ENCODE peak calls at places on chromosomes 7 and 10, in seven cellular contexts. One of them, this sample, is unnamed.

GRCh38 chr10:71125749-71126107 is 86.6 kb upstream of the UNC5B start:
- DNase-seq in sigmoid colon: no peak
- DNase-seq in stomach: no peak
- DNase-seq in ovary: no peak
- DNase-seq in transverse colon: no peak
- DNase-seq in GM12878: no peak
- DNase-seq in A549: no peak
- DNase-seq in this sample: no peak

GRCh38 chr7:20783716-20784310 is 2.9 kb downstream of the SP8 start:
- DNase-seq in sigmoid colon: no peak
- DNase-seq in stomach: no peak
- DNase-seq in ovary: no peak
- DNase-seq in transverse colon: no peak
- DNase-seq in GM12878: no peak
- DNase-seq in A549: no peak
- DNase-seq in this sample: peak; percentile 26

GRCh38 chr10:436013-436697 is 253.3 kb downstream of the DIP2C start:
- DNase-seq in sigmoid colon: no peak
- DNase-seq in stomach: no peak
- DNase-seq in ovary: no peak
- DNase-seq in transverse colon: no peak
- DNase-seq in GM12878: no peak
- DNase-seq in A549: no peak
- DNase-seq in this sample: no peak

GRCh38 chr7:65955718-65956117 is 26.3 kb downstream of the GUSB start:
- DNase-seq in sigmoid colon: no peak
- DNase-seq in stomach: no peak
- DNase-seq in ovary: no peak
- DNase-seq in transverse colon: no peak
- DNase-seq in GM12878: no peak
- DNase-seq in A549: no peak
- DNase-seq in this sample: no peak

GRCh38 chr10:81959016-81959415 is 84.0 kb downstream of the NRG3 start:
- DNase-seq in sigmoid colon: no peak
- DNase-seq in stomach: no peak
- DNase-seq in ovary: no peak
- DNase-seq in transverse colon: no peak
- DNase-seq in GM12878: no peak
- DNase-seq in A549: no peak
- DNase-seq in this sample: no peak

GRCh38 chr10:47146571-47146970 is 153.4 kb upstream of the GDF10 start:
- DNase-seq in sigmoid colon: no peak
- DNase-seq in stomach: no peak
- DNase-seq in ovary: no peak
- DNase-seq in transverse colon: no peak
- DNase-seq in GM12878: no peak
- DNase-seq in A549: no peak
- DNase-seq in this sample: no peak

GRCh38 chr7:76425156-76425555 is 406 bp downstream of the ZP3 start:
- DNase-seq in sigmoid colon: no peak
- DNase-seq in stomach: no peak
- DNase-seq in ovary: no peak
- DNase-seq in transverse colon: no peak
- DNase-seq in GM12878: no peak
- DNase-seq in A549: no peak
- DNase-seq in this sample: peak; percentile 16

GRCh38 chr10:111522141-111522540 is 445.3 kb downstream of the ADRA2A start:
- DNase-seq in sigmoid colon: no peak
- DNase-seq in stomach: no peak
- DNase-seq in ovary: no peak
- DNase-seq in transverse colon: no peak
- DNase-seq in GM12878: no peak
- DNase-seq in A549: no peak
- DNase-seq in this sample: no peak

GRCh38 chr10:79059859-79060379 is 8.8 kb upstream of the ZMIZ1 start:
- DNase-seq in sigmoid colon: peak; percentile 71
- DNase-seq in stomach: peak; percentile 88
- DNase-seq in ovary: no peak
- DNase-seq in transverse colon: peak; percentile 23
- DNase-seq in GM12878: no peak
- DNase-seq in A549: no peak
- DNase-seq in this sample: peak; percentile 23

GRCh38 chr7:42494199-42494710 is 257.2 kb upstream of the GLI3 start:
- DNase-seq in sigmoid colon: no peak
- DNase-seq in stomach: no peak
- DNase-seq in ovary: no peak
- DNase-seq in transverse colon: no peak
- DNase-seq in GM12878: no peak
- DNase-seq in A549: no peak
- DNase-seq in this sample: no peak

GRCh38 chr7:17041324-17041723 is 159.5 kb upstream of the AGR3 start:
- DNase-seq in sigmoid colon: no peak
- DNase-seq in stomach: no peak
- DNase-seq in ovary: no peak
- DNase-seq in transverse colon: no peak
- DNase-seq in GM12878: no peak
- DNase-seq in A549: no peak
- DNase-seq in this sample: no peak

GRCh38 chr10:130660266-130660665 is 524.1 kb downstream of the GLRX3 start:
- DNase-seq in sigmoid colon: no peak
- DNase-seq in stomach: no peak
- DNase-seq in ovary: no peak
- DNase-seq in transverse colon: no peak
- DNase-seq in GM12878: no peak
- DNase-seq in A549: no peak
- DNase-seq in this sample: no peak

GRCh38 chr10:52063159-52063558 is 250.9 kb upstream of the DKK1 start:
- DNase-seq in sigmoid colon: no peak
- DNase-seq in stomach: no peak
- DNase-seq in ovary: no peak
- DNase-seq in transverse colon: no peak
- DNase-seq in GM12878: no peak
- DNase-seq in A549: no peak
- DNase-seq in this sample: no peak

GRCh38 chr10:101258179-101258885 is 29.1 kb upstream of the LBX1 start:
- DNase-seq in sigmoid colon: no peak
- DNase-seq in stomach: no peak
- DNase-seq in ovary: no peak
- DNase-seq in transverse colon: no peak
- DNase-seq in GM12878: no peak
- DNase-seq in A549: no peak
- DNase-seq in this sample: no peak

GRCh38 chr10:58206251-58206650 is 61.4 kb downstream of the IPMK start:
- DNase-seq in sigmoid colon: no peak
- DNase-seq in stomach: no peak
- DNase-seq in ovary: no peak
- DNase-seq in transverse colon: no peak
- DNase-seq in GM12878: no peak
- DNase-seq in A549: no peak
- DNase-seq in this sample: no peak

GRCh38 chr10:33116293-33116697 is 158.3 kb upstream of the ITGB1 start:
- DNase-seq in sigmoid colon: no peak
- DNase-seq in stomach: no peak
- DNase-seq in ovary: peak; percentile 47
- DNase-seq in transverse colon: no peak
- DNase-seq in GM12878: no peak
- DNase-seq in A549: no peak
- DNase-seq in this sample: no peak

GRCh38 chr10:35910234-35910633 is 268.1 kb upstream of the FZD8 start:
- DNase-seq in sigmoid colon: no peak
- DNase-seq in stomach: no peak
- DNase-seq in ovary: no peak
- DNase-seq in transverse colon: no peak
- DNase-seq in GM12878: no peak
- DNase-seq in A549: no peak
- DNase-seq in this sample: no peak

GRCh38 chr7:73995821-73996511 is 32.0 kb upstream of the ELN start:
- DNase-seq in sigmoid colon: no peak
- DNase-seq in stomach: no peak
- DNase-seq in ovary: no peak
- DNase-seq in transverse colon: no peak
- DNase-seq in GM12878: no peak
- DNase-seq in A549: no peak
- DNase-seq in this sample: no peak

GRCh38 chr10:59499460-59499859 is 137.1 kb upstream of the FAM13C start:
- DNase-seq in sigmoid colon: no peak
- DNase-seq in stomach: no peak
- DNase-seq in ovary: no peak
- DNase-seq in transverse colon: no peak
- DNase-seq in GM12878: no peak
- DNase-seq in A549: no peak
- DNase-seq in this sample: no peak

GRCh38 chr7:117623606-117624005 is 143.8 kb downstream of the CFTR start:
- DNase-seq in sigmoid colon: no peak
- DNase-seq in stomach: no peak
- DNase-seq in ovary: no peak
- DNase-seq in transverse colon: no peak
- DNase-seq in GM12878: no peak
- DNase-seq in A549: no peak
- DNase-seq in this sample: no peak

GRCh38 chr7:18405731-18406130 is 89.8 kb upstream of the HDAC9 start:
- DNase-seq in sigmoid colon: no peak
- DNase-seq in stomach: no peak
- DNase-seq in ovary: no peak
- DNase-seq in transverse colon: no peak
- DNase-seq in GM12878: no peak
- DNase-seq in A549: no peak
- DNase-seq in this sample: no peak

DNA sequence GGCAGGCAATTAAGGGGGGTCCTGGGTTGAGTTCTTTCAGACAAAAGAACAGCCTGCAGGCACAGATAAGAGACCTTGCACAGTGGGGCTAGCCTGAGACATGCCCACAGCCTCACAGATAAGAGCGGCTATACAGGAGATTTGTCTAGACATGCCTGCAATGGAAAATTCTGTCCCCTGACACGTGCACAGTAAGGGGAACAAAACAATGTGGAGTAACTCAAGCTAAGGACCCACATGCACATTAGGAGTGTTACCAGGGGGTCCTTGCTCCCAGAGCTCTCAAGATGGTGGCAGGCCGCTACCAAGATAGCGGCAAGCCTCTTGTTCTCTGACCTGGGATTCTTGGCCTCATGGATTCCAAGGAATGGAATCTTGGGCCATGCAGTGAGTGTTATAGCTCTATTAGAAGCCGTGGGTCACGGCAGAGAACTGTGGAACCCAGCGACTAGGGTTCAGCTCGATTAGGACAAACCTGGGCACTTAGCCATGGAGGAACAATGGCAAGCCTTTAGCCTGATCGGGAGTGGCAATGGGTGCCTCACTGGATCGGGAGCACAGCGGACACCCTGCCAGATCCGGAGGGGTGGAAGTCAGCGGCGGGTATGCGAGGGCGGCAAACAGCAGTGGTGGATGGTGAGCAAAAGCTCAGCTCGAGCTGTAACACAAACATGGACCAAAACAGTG is 196.9 kb downstream of the CCSER2 start:
- DNase-seq in sigmoid colon: no peak
- DNase-seq in stomach: no peak
- DNase-seq in ovary: no peak
- DNase-seq in transverse colon: no peak
- DNase-seq in GM12878: no peak
- DNase-seq in A549: no peak
- DNase-seq in this sample: peak; percentile 17
- TF ChIP-seq EP300 in sigmoid colon: no peak
- TF ChIP-seq EP300 in stomach: no peak
- TF ChIP-seq EP300 in ovary: no peak
- TF ChIP-seq EP300 in transverse colon: no peak
- TF ChIP-seq EP300 in GM12878: no peak
- TF ChIP-seq EP300 in A549: no peak
- TF ChIP-seq EP300 in this sample: no peak

DNA sequence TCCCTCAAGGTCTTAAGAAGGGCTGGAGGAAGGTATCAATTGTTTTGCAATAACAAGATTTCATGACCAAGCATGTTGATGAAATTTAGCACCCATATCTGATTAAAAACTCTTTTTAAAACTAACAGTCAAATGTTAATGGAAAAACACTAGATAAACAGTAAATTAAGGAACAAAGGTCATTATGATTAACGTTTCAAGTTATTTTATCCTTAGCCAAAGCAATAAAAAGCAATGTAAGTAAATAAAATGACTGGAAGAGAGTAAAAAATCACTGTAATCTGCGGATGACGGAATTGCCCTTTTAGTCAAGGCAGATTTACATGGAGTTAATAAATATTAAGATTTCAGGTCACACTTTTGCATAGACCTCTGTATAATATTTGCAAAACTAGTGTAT is 179.5 kb upstream of the KLF6 start:
- DNase-seq in sigmoid colon: no peak
- DNase-seq in stomach: no peak
- DNase-seq in ovary: no peak
- DNase-seq in transverse colon: no peak
- DNase-seq in GM12878: no peak
- DNase-seq in A549: no peak
- DNase-seq in this sample: no peak
- TF ChIP-seq CTCF in sigmoid colon: no peak
- TF ChIP-seq CTCF in stomach: no peak
- TF ChIP-seq CTCF in ovary: no peak
- TF ChIP-seq CTCF in transverse colon: no peak
- TF ChIP-seq CTCF in GM12878: no peak
- TF ChIP-seq CTCF in A549: no peak
- TF ChIP-seq CTCF in this sample: no peak

GRCh38 chr7:29140873-29141468 is 5.4 kb downstream of the CPVL start:
- DNase-seq in sigmoid colon: no peak
- DNase-seq in stomach: no peak
- DNase-seq in ovary: no peak
- DNase-seq in transverse colon: peak; percentile 33
- DNase-seq in GM12878: no peak
- DNase-seq in A549: no peak
- DNase-seq in this sample: peak; percentile 51
- TF ChIP-seq EP300 in sigmoid colon: no peak
- TF ChIP-seq EP300 in stomach: no peak
- TF ChIP-seq EP300 in ovary: no peak
- TF ChIP-seq EP300 in transverse colon: no peak
- TF ChIP-seq EP300 in GM12878: no peak
- TF ChIP-seq EP300 in A549: no peak
- TF ChIP-seq EP300 in this sample: no peak

DNA sequence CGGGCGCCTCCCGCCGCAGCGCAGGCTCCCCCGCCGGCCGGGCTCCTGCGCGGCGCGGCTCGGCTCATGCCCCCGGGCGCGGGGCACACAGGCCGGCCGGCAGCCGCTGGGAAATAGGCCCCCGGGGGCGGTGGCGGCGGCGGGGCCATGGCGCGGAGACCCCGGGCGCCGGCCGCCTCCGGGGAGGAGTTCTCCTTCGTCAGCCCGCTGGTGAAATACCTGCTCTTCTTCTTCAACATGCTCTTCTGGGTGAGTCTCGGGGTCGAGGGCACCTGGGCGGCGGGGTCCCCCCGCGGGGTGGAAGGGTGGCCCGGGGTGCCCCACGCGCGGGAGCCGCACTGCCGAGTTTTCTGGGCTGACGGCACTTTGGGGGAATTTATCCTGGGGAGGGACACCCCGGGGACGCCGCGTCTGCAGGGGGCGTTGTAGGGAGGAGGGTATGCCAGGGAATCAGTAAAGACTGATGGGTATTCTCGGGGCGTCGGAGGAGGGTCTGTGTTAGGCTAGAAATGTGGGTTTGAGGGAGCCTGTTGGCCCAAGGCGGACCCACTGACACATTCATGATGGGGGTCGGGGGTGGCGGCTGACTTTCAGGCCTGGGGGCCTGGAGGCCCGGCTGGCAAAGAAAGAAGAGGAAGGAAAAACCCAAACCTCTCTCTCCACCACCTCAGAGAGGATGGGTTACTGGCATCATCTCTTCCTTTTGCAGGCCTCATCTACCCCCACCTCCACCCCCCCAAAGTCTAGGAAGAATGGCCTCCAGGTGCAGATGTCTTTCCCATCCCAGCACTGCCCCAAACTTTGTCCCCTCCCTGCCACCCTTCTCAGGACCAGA is 544 bp downstream of the TSPAN33 start:
- DNase-seq in sigmoid colon: no peak
- DNase-seq in stomach: no peak
- DNase-seq in ovary: no peak
- DNase-seq in transverse colon: no peak
- DNase-seq in GM12878: no peak
- DNase-seq in A549: no peak
- DNase-seq in this sample: no peak
- TF ChIP-seq CTCF in sigmoid colon: no peak
- TF ChIP-seq CTCF in stomach: no peak
- TF ChIP-seq CTCF in ovary: no peak
- TF ChIP-seq CTCF in transverse colon: no peak
- TF ChIP-seq CTCF in GM12878: peak; percentile 28
- TF ChIP-seq CTCF in A549: peak; percentile 51
- TF ChIP-seq CTCF in this sample: no peak